ENCODE peak calls at places on chromosomes 6 and 20, in six cellular contexts. I is iPS DF 6.9, W is upper lobe of right lung, F is left lung, Q is heart left ventricle, O is cardiac muscle cell. A is an unnamed sample.

GRCh38 chr20:60262967-60263603 is 304.9 kb downstream of the CDH26 start:
- DNase-seq in I (peak; percentile 50), W (no peak), F (peak; percentile 80), Q (no peak), O (peak; percentile 25), A (peak; percentile 85)

GRCh38 chr6:54860739-54861138 is 14.2 kb downstream of the FAM83B start:
- DNase-seq in I (no peak), W (no peak), F (no peak), Q (no peak), O (no peak), A (no peak)

GRCh38 chr20:33209789-33210188 is 7.4 kb upstream of the BPIFA3 start:
- DNase-seq in I (peak; percentile 50), W (peak; percentile 82), F (peak; percentile 85), Q (peak; percentile 64), O (peak; percentile 93), A (no peak)

GRCh38 chr6:170224694-170225660 is 65.9 kb downstream of the DLL1 start:
- DNase-seq in I (no peak), W (peak; percentile 66), F (no peak), Q (peak; percentile 12), O (peak; percentile 70), A (peak; percentile 75)

GRCh38 chr20:33018169-33018931 is 10.8 kb downstream of the BPIFB2 start:
- DNase-seq in I (no peak), W (no peak), F (no peak), Q (no peak), O (no peak), A (peak; percentile 56)

GRCh38 chr6:25883536-25883935 is 9.5 kb upstream of the SLC17A3 start:
- DNase-seq in I (no peak), W (no peak), F (no peak), Q (no peak), O (no peak), A (no peak)

GRCh38 chr20:16803965-16804792 is 56.0 kb downstream of the OTOR start:
- DNase-seq in I (no peak), W (peak; percentile 77), F (peak; percentile 73), Q (peak; percentile 24), O (peak; percentile 71), A (no peak)

GRCh38 chr20:59733326-59733725 is 129.0 kb downstream of the PHACTR3 start:
- DNase-seq in I (no peak), W (no peak), F (no peak), Q (no peak), O (no peak), A (no peak)

GRCh38 chr6:93580441-93580840 is 161.1 kb upstream of the EPHA7 start:
- DNase-seq in I (no peak), W (no peak), F (no peak), Q (no peak), O (no peak), A (no peak)

GRCh38 chr6:150043501-150044412 is 18.4 kb upstream of the RAET1L start:
- DNase-seq in I (no peak), W (no peak), F (no peak), Q (no peak), O (no peak), A (no peak)

GRCh38 chr20:34984756-34985261 is 29.1 kb downstream of the MYH7B start:
- DNase-seq in I (no peak), W (no peak), F (peak; percentile 57), Q (no peak), O (no peak), A (no peak)

GRCh38 chr6:16982827-16983226 is 119.0 kb upstream of the STMND1 start:
- DNase-seq in I (no peak), W (no peak), F (no peak), Q (peak; percentile 20), O (no peak), A (no peak)

GRCh38 chr6:118896339-118897136 is 2.6 kb downstream of the ASF1A start:
- DNase-seq in I (no peak), W (no peak), F (no peak), Q (no peak), O (peak; percentile 24), A (no peak)
- H3K4me3 ChIP-seq in I (no peak overlapping the region), W (peak overlapping the region; percentile 95), F (peak overlapping the region; percentile 87), Q (no peak overlapping the region), O (peak overlapping the region; percentile 57), A (no peak overlapping the region)

GRCh38 chr20:45822863-45823262 is 4.2 kb downstream of the TNNC2 start:
- DNase-seq in I (no peak), W (peak; percentile 72), F (peak; percentile 87), Q (no peak), O (no peak), A (no peak)
- H3K27ac ChIP-seq in I (no peak overlapping the region), W (no peak overlapping the region), F (no peak overlapping the region), Q (no peak overlapping the region), O (no peak overlapping the region), A (no peak overlapping the region)

DNA sequence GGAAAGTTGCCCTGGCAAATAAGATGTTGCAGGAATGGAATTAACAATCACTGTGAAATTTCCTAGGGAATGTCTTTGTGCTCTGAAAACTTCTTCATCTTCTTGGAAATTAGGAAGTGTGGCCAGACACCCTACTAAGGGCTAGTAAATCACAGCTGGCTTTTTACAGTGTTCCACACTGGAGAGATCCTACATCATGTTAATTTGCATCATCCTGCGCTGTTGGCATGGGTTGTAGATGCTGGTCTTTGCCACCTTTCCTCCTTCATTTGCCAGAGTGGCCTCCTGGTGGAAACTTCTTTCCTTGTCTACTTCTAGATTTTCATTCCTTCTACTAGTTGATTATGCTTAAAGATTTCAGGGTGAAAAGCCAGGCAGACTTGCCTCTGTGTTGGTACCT is 2.7 kb downstream of the TNFAIP3 start:
- DNase-seq in I (no peak), W (no peak), F (no peak), Q (no peak), O (no peak), A (no peak)
- H3K4me1 ChIP-seq in I (peaks cover 6% of the 10 kb centered on the region), W (peaks cover 61% of the 10 kb centered on the region), F (peaks cover 79% of the 10 kb centered on the region), Q (peaks cover 43% of the 10 kb centered on the region), O (peaks cover 23% of the 10 kb centered on the region), A (peaks cover 62% of the 10 kb centered on the region)

GRCh38 chr6:112054520-112055160 is 736 bp downstream of the CCN6 start:
- DNase-seq in I (no peak), W (no peak), F (no peak), Q (no peak), O (no peak), A (no peak)
- H3K4me3 ChIP-seq in I (no peak overlapping the region), W (no peak overlapping the region), F (no peak overlapping the region), Q (no peak overlapping the region), O (no peak overlapping the region), A (no peak overlapping the region)

GRCh38 chr6:33078919-33079521 is 3.2 kb downstream of the HLA-DPB1 start:
- DNase-seq in I (no peak), W (no peak), F (no peak), Q (no peak), O (no peak), A (no peak)

GRCh38 chr6:33081098-33081824 is 5.5 kb downstream of the HLA-DPB1 start:
- DNase-seq in I (no peak), W (no peak), F (no peak), Q (no peak), O (no peak), A (no peak)

GRCh38 chr6:33078442-33078841 is 2.7 kb downstream of the HLA-DPB1 start:
- DNase-seq in I (no peak), W (no peak), F (no peak), Q (no peak), O (no peak), A (no peak)

GRCh38 chr6:33079575-33079974 is 3.8 kb downstream of the HLA-DPB1 start:
- DNase-seq in I (no peak), W (no peak), F (no peak), Q (no peak), O (no peak), A (no peak)

GRCh38 chr6:33080127-33081089 is 4.6 kb downstream of the HLA-DPB1 start:
- DNase-seq in I (peak; percentile 70), W (peak; percentile 78), F (peak; percentile 82), Q (peak; percentile 82), O (peak; percentile 58), A (peak; percentile 83)
- H3K27ac ChIP-seq in I (no peak overlapping the region), W (peak overlapping the region; percentile 78), F (peak overlapping the region; percentile 81), Q (peak overlapping the region; percentile 85), O (no peak overlapping the region), A (peak overlapping the region; percentile 89)

A was measured in spleen.